ENCODE peak calls at places on chromosomes 16 and 17, in four cellular contexts. Z is tibial artery, K is H9, U is heart right ventricle. J is an unnamed sample.

GRCh38 chr16:67384778-67385510 is 8.4 kb downstream of the TPPP3 start:
- DNase-seq in Z (no peak), K (no peak), U (no peak), J (no peak)

GRCh38 chr17:72613411-72614292 is 478.8 kb downstream of the SLC39A11 start:
- DNase-seq in Z (no peak), K (no peak), U (no peak), J (no peak)

GRCh38 chr16:70553175-70553574 is 29.6 kb downstream of the SF3B3 start:
- DNase-seq in Z (no peak), K (no peak), U (no peak), J (no peak)

GRCh38 chr17:17236295-17237025 is 508 bp downstream of the FLCN start:
- DNase-seq in Z (no peak), K (no peak), U (no peak), J (no peak)

GRCh38 chr16:81562174-81562849 is 117.7 kb downstream of the CMIP start:
- DNase-seq in Z (no peak), K (no peak), U (no peak), J (no peak)

GRCh38 chr16:85460252-85460982 is 152.7 kb upstream of the GSE1 start:
- DNase-seq in Z (no peak), K (no peak), U (no peak), J (no peak)

GRCh38 chr16:86285938-86286921 is 224.1 kb upstream of the FOXF1 start:
- DNase-seq in Z (no peak), K (no peak), U (no peak), J (no peak)

GRCh38 chr17:35890774-35891155 is 10.6 kb upstream of the CCL5 start:
- DNase-seq in Z (no peak), K (peak; percentile 43), U (no peak), J (no peak)

GRCh38 chr17:39365872-39366271 is 35.6 kb downstream of the FBXL20 start:
- DNase-seq in Z (no peak), K (no peak), U (no peak), J (no peak)

GRCh38 chr17:16419074-16419928 is 3.9 kb downstream of the TRPV2 start:
- DNase-seq in Z (peak; percentile 85), K (no peak), U (no peak), J (peak; percentile 34)

GRCh38 chr16:78684655-78685400 is 585.4 kb downstream of the WWOX start:
- DNase-seq in Z (peak; percentile 67), K (no peak), U (peak; percentile 63), J (no peak)

GRCh38 chr16:22195445-22195694 is 10.7 kb upstream of the EEF2K start:
- DNase-seq in Z (no peak), K (no peak), U (no peak), J (no peak)

GRCh38 chr16:51393381-51394005 is 242.4 kb upstream of the SALL1 start:
- DNase-seq in Z (no peak), K (no peak), U (no peak), J (no peak)

GRCh38 chr17:29713626-29714025 is 90.9 kb upstream of the CORO6 start:
- DNase-seq in Z (no peak), K (no peak), U (no peak), J (no peak)

GRCh38 chr16:82682757-82683156 is 56.0 kb downstream of the CDH13 start:
- DNase-seq in Z (no peak), K (no peak), U (no peak), J (no peak)

GRCh38 chr17:81539571-81539900 is 11.4 kb downstream of the FSCN2 start:
- DNase-seq in Z (no peak), K (no peak), U (no peak), J (no peak)

GRCh38 chr16:14109782-14110727 is 38.9 kb downstream of the MRTFB start:
- DNase-seq in Z (no peak), K (no peak), U (no peak), J (no peak)

GRCh38 chr16:14111713-14112538 is 40.8 kb downstream of the MRTFB start:
- DNase-seq in Z (no peak), K (no peak), U (peak; percentile 59), J (no peak)

GRCh38 chr16:14112539-14112856 is 41.4 kb downstream of the MRTFB start:
- DNase-seq in Z (no peak), K (no peak), U (no peak), J (no peak)

GRCh38 chr16:14109077-14109775 is 38.1 kb downstream of the MRTFB start:
- DNase-seq in Z (no peak), K (no peak), U (no peak), J (no peak)

DNA sequence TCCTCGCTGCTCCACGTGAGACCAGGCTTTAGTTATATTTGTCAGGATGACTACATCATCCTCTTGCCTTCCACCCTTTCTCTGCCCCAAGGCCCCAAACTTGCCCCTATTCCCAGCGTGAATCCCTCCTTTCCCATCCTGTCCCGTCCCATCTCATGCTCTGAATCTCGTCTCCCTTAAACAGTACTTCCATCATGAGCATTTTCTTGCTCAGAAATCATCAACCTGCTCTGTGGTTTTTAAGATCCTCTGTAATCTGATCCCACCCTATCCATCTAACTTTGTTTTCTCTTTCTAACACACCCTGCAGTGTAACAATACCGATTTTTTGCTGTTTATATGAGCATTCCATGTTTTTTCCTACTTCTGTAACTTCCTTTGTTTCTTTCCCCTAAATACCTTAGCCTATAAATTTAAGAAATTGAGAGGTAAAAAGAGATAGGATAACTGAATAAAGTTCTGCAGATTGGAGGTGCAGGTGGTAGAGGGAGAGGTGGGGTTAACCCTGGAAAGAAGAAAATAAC is 39.7 kb downstream of the MRTFB start:
- DNase-seq in Z (no peak), K (no peak), U (no peak), J (no peak)
- H3K27ac ChIP-seq in Z (no peak overlapping the region), K (no peak overlapping the region), U (no peak overlapping the region), J (no peak overlapping the region)

GRCh38 chr16:30104090-30104489 is 8.1 kb upstream of the YPEL3 start:
- DNase-seq in Z (no peak), K (no peak), U (no peak), J (no peak)
- H3K27ac ChIP-seq in Z (no peak overlapping the region), K (no peak overlapping the region), U (no peak overlapping the region), J (no peak overlapping the region)

GRCh38 chr17:6231465-6231864 is 161.3 kb downstream of the WSCD1 start:
- DNase-seq in Z (no peak), K (no peak), U (no peak), J (no peak)

GRCh38 chr17:6231886-6232767 is 161.9 kb downstream of the WSCD1 start:
- DNase-seq in Z (no peak), K (peak; percentile 57), U (no peak), J (no peak)

GRCh38 chr17:6233339-6233738 is 163.2 kb downstream of the WSCD1 start:
- DNase-seq in Z (no peak), K (no peak), U (no peak), J (no peak)

GRCh38 chr17:6233856-6234255 is 163.7 kb downstream of the WSCD1 start:
- DNase-seq in Z (no peak), K (no peak), U (no peak), J (no peak)

GRCh38 chr17:6232768-6233130 is 162.6 kb downstream of the WSCD1 start:
- DNase-seq in Z (no peak), K (peak; percentile 36), U (no peak), J (no peak)
- H3K27ac ChIP-seq in Z (no peak overlapping the region), K (no peak overlapping the region), U (no peak overlapping the region), J (no peak overlapping the region)

DNA sequence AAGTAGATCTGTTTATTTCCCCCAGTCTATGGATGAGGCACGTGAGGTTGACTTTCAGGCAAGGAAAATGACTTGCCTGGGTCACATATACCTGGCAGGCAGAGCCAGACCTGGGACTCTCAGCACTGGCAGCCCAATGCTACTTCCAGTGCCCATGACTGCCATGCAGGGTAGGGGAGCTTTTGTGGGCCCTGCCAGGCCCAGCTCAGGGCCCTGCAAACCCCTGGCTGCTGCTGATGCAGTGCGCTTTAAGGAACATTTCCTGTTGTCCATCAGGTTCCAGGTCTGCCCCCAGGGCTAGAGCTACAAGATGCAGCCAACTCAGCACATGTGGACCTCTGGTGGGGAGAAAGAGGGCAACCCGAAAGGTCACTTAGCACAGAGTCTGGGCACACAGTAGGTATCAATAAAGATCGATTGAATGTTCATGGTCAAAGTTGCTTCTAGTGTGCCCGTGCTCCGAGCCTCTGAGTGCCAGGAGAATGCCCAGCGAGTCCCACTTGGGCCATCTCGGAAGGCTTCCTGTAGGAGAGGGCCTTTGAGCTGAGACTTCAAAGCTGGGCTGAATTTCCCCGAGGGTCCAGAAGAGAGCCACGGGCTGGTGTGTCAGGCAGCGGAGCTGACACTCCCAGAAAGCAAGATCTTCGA is 513 bp upstream of the TBX21 start:
- DNase-seq in Z (peak; percentile 11), K (peak; percentile 49), U (no peak), J (no peak)
- H3K27ac ChIP-seq in Z (no peak overlapping the region), K (no peak overlapping the region), U (no peak overlapping the region), J (no peak overlapping the region)

GRCh38 chr17:83199500-83200201 is 120.2 kb downstream of the METRNL start:
- DNase-seq in Z (peak; percentile 80), K (no peak), U (peak; percentile 46), J (no peak)
- H3K27ac ChIP-seq in Z (peak overlapping the region; percentile 83), K (no peak overlapping the region), U (peak overlapping the region; percentile 72), J (peak overlapping the region; percentile 52)